ENCODE peak calls at places on chromosomes 5 and 9, in six cellular contexts. I is sigmoid colon; H is CD8-positive, alpha-beta T cell; B is lower lobe of right lung; Y is Karpas-422; O is small intestine. D is an unnamed sample. For H3K36me3 and H3K27me3, the result is how much of the 10 kb centered on the place peaks cover.

GRCh38 chr5:173341911-173342535 is 13.8 kb upstream of the STC2 start:
- DNase-seq in H (no peak), B (no peak), O (no peak), Y (no peak), I (no peak), D (no peak)

GRCh38 chr9:18009902-18010301 is 431.0 kb downstream of the SH3GL2 start:
- DNase-seq in O (no peak), I (no peak), B (no peak), Y (no peak), H (no peak), D (no peak)

GRCh38 chr5:106865279-106865678 is 805.5 kb downstream of the EFNA5 start:
- DNase-seq in O (no peak), B (no peak), H (no peak), I (no peak), Y (no peak), D (no peak)

GRCh38 chr9:69168709-69169217 is 5.3 kb upstream of the TJP2 start:
- DNase-seq in B (no peak), Y (no peak), I (no peak), O (peak), H (no peak), D (peak)

GRCh38 chr9:36328798-36329411 is 70.7 kb upstream of the GNE start:
- DNase-seq in Y (peak), H (peak), I (no peak), O (peak), B (no peak), D (no peak)

GRCh38 chr5:4576161-4576748 is 563.9 kb upstream of the ADAMTS16 start:
- DNase-seq in I (no peak), O (no peak), Y (no peak), B (no peak), H (no peak), D (no peak)

GRCh38 chr5:53031695-53032096 is 42.5 kb downstream of the ITGA2 start:
- DNase-seq in H (no peak), I (no peak), O (peak), Y (no peak), B (no peak), D (no peak)

GRCh38 chr5:32259033-32259432 is 53.7 kb downstream of the MTMR12 start:
- DNase-seq in O (no peak), B (no peak), Y (no peak), I (no peak), H (no peak), D (no peak)

GRCh38 chr9:14313951-14314423 is at the start of gene NFIB:
- DNase-seq in B (peak), O (peak), H (no peak), I (peak), Y (no peak), D (no peak)

GRCh38 chr5:154794525-154795234 is 39.5 kb downstream of the LARP1 start:
- DNase-seq in O (peak), I (no peak), Y (no peak), B (no peak), H (no peak), D (no peak)

GRCh38 chr5:97489010-97489840 is 306.2 kb upstream of the RIOK2 start:
- DNase-seq in I (no peak), B (peak), H (no peak), O (no peak), Y (no peak), D (no peak)

GRCh38 chr9:131862261-131862660 is 122.4 kb upstream of the RAPGEF1 start:
- DNase-seq in Y (no peak), B (no peak), H (no peak), I (no peak), O (no peak), D (no peak)

GRCh38 chr9:4228606-4229005 is 71.3 kb downstream of the GLIS3 start:
- DNase-seq in Y (peak), H (no peak), B (no peak), O (peak), I (no peak), D (no peak)

GRCh38 chr5:161544350-161544765 is 2.2 kb downstream of the GABRB2 start:
- DNase-seq in Y (peak), H (no peak), O (peak), I (no peak), B (no peak), D (no peak)

GRCh38 chr9:15149450-15149849 is 157.6 kb downstream of the TTC39B start:
- DNase-seq in Y (no peak), O (no peak), H (no peak), I (no peak), B (no peak), D (no peak)

GRCh38 chr5:76479973-76480667 is 77.0 kb downstream of the IQGAP2 start:
- DNase-seq in H (no peak), Y (no peak), B (no peak), I (no peak), O (peak), D (no peak)

GRCh38 chr9:88387035-88387732 is 1.1 kb upstream of the SPIN1 start:
- DNase-seq in H (no peak), Y (no peak), O (peak), I (peak), B (peak), D (no peak)

GRCh38 chr5:107294151-107294550 is 376.6 kb downstream of the EFNA5 start:
- DNase-seq in H (no peak), O (no peak), I (no peak), B (no peak), Y (no peak), D (no peak)

GRCh38 chr5:88606626-88607025 is 276.4 kb downstream of the MEF2C start:
- DNase-seq in H (no peak), O (no peak), B (no peak), I (no peak), Y (no peak), D (no peak)

GRCh38 chr9:128162215-128163026 is 2.4 kb downstream of the BBLN start:
- DNase-seq in O (no peak), I (no peak), Y (no peak), B (no peak), H (no peak), D (peak)

GRCh38 chr9:116087751-116088194 is 65.8 kb upstream of the PAPPA start:
- DNase-seq in H (no peak), B (no peak), Y (no peak), I (no peak), O (no peak), D (no peak)

GRCh38 chr9:127783111-127783621 is 2.7 kb upstream of the CDK9 start:
- DNase-seq in Y (peak), I (peak), O (peak), B (peak), H (peak), D (no peak)

GRCh38 chr5:134506054-134507039 is 19.1 kb upstream of the JADE2 start:
- DNase-seq in Y (no peak), O (peak), B (peak), I (peak), H (no peak), D (peak)

GRCh38 chr5:63145167-63145566 is 566.5 kb downstream of the LRRC70 start:
- DNase-seq in H (no peak), O (no peak), I (no peak), Y (no peak), B (no peak), D (no peak)

GRCh38 chr9:83980395-83981125 is at the start of gene RMI1:
- DNase-seq in Y (peak), B (peak), I (peak), O (peak), H (peak), D (peak)

GRCh38 chr9:127224883-127225739 is 39.5 kb upstream of the GARNL3 start:
- DNase-seq in B (peak), Y (peak), O (peak), H (peak), I (peak), D (peak)

GRCh38 chr9:78030553-78031270 is 899 bp downstream of the GNAQ start:
- DNase-seq in O (peak), I (peak), Y (no peak), B (peak), H (peak), D (no peak)

GRCh38 chr9:115300896-115301295 is 182.9 kb upstream of the TNC start:
- DNase-seq in H (no peak), B (no peak), Y (no peak), O (no peak), I (no peak), D (no peak)

GRCh38 chr5:103890313-103890712 is 327.7 kb upstream of the NUDT12 start:
- DNase-seq in H (no peak), O (no peak), Y (no peak), B (no peak), I (no peak), D (no peak)

GRCh38 chr9:129236441-129237145 is 58.5 kb upstream of the IER5L start:
- DNase-seq in O (no peak), I (no peak), H (no peak), B (peak), Y (no peak), D (no peak)

GRCh38 chr9:68999393-69000105 is 14.4 kb downstream of the PRKACG start:
- DNase-seq in I (peak), H (peak), Y (peak), O (peak), B (peak), D (no peak)

GRCh38 chr5:126015244-126016054 is 407.8 kb upstream of the GRAMD2B start:
- DNase-seq in I (no peak), O (no peak), H (no peak), Y (no peak), B (no peak), D (no peak)

GRCh38 chr5:111135946-111136345 is 43.8 kb downstream of the WDR36 start:
- DNase-seq in I (no peak), H (no peak), O (no peak), B (no peak), Y (no peak), D (no peak)

GRCh38 chr9:124411514-124412227 is 3.6 kb downstream of the PSMB7 start:
- DNase-seq in I (no peak), B (no peak), H (no peak), O (no peak), Y (no peak), D (no peak)

GRCh38 chr9:134658378-134658955 is 16.9 kb downstream of the COL5A1 start:
- DNase-seq in B (peak), H (no peak), I (peak), O (no peak), Y (no peak), D (peak)
- H3K36me3 ChIP-seq in B (under half), H (under half), I (under half), O (under half), Y (under half), D (under half)

DNA sequence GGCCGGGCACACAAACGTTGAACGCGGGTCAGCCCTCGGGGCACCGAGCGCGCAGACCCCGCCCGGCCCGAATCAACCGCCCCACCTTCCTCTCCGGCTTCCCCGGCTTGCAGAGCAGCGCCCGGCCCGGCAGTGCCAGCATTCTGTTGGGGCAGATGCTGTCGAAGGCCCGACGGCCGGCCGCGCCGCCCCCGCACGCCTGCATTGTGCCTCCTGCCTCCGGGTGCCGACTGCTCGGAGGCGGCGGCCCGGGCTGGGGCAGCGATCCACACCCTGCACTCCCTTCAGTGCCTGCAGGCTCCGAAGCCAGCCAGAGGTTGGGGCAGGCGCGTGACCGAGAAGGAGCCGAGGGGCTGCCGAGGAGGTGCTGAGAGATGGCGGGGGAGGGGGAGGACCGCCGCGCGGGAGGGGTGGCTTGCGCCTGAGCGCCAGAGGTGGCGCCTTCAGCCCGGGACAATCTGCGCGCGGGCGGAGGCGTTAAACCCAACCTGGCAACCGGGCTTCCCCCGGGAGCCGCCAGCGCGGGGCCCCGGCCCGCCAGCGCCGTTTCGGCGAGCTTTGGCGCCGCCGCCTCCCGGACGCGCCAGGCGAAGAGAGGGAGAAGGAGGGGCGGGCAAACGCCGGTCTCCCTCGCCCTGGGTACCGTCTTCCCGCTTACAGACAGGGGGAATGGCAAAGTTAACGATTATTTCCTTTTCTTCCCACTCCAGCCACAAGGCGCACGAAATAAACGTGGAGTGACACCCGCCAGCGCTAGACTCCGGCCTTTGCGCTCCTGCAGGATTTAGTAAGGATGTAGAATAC is at the start of gene MCIDAS:
- DNase-seq in H (peak), O (no peak), I (no peak), B (peak), Y (peak), D (peak)
- H3K27me3 ChIP-seq in H (half or more), O (half or more), I (half or more), B (half or more), Y (under half), D (under half)

GRCh38 chr9:120570296-120570695 is 9.7 kb downstream of the CDK5RAP2 start:
- DNase-seq in H (no peak), I (no peak), Y (no peak), B (no peak), O (no peak), D (no peak)
- H3K36me3 ChIP-seq in H (under half), I (under half), Y (under half), B (half or more), O (under half), D (half or more)

GRCh38 chr5:171318026-171318425 is 9.0 kb downstream of the TLX3 start:
- DNase-seq in H (no peak), Y (no peak), I (no peak), O (no peak), B (no peak), D (peak)

GRCh38 chr5:171315386-171315891 is 6.4 kb downstream of the TLX3 start:
- DNase-seq in I (no peak), H (no peak), B (no peak), Y (no peak), O (no peak), D (no peak)

GRCh38 chr5:171316258-171317121 is 7.4 kb downstream of the TLX3 start:
- DNase-seq in B (no peak), H (no peak), Y (no peak), O (no peak), I (no peak), D (peak)

GRCh38 chr5:171315925-171316257 is 6.8 kb downstream of the TLX3 start:
- DNase-seq in O (no peak), Y (no peak), B (no peak), H (no peak), I (no peak), D (no peak)

DNA sequence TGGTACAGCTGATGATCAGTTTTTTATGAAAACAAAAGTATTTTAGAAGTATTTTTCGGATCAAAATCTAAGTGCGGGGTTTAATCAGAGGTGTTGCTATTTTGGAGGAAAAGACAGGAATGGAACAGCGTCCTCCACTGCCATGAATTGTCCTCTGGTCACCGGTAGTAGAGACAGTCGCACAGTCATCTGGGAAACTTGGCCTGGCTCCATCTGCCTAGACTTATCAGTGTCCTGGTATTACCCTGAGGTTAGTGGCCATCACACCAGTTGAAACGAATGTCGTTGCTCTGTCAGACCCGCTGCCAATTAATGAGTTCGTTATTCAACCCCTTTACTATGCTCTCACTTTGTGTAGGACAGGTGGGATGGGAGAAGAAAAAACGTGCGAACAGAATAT is 8.2 kb downstream of the TLX3 start:
- DNase-seq in I (no peak), O (no peak), Y (no peak), H (no peak), B (no peak), D (peak)
- H3K27me3 ChIP-seq in I (half or more), O (half or more), Y (under half), H (under half), B (half or more), D (half or more)

GRCh38 chr5:159155960-159156359 is 53.4 kb downstream of the RNF145 start:
- DNase-seq in O (no peak), I (no peak), H (no peak), B (no peak), Y (no peak), D (no peak)
- H3K36me3 ChIP-seq in O (under half), I (under half), H (under half), B (under half), Y (under half), D (half or more)

DNA sequence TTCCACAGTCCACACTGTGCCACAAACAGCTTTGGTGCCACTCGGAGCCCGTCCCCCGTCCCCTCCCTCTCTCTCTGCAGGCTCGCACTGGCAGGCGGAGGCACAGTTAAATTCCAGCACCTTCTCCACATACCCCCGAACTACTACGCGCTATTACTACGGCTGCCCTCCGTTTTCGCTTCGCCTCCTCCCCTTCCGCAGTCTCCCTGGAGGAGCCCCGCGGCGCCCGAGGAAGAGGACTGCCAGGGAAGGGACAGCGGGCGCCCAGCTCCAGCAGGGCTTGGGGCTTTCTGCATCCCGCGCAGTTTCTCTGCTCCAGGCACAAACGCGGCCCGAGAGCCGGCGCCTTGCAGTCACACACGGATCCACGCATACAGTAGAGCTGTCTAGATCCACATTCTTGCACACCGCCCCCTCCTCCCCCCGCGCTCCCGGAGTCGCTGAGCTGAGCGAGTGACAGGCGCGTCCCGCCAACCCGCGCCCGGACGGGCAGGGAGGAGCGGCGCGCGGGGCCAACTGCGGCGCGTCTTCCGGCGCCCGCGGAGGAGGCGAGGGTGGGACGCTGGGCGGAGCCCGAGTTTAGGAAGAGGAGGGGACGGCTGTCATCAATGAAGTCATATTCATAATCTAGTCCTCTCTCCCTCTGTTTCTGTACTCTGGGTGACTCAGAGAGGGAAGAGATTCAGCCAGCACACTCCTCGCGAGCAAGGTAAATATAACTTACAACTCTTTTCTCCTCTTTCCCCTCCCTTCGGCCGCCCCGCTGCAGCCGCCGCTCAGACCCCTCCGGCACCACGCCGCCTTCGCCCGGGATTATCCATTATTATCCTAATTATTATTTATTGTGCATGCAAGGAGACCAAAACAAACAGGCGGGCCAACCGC is at the start of gene SMARCA2:
- DNase-seq in O (peak), B (peak), I (peak), H (peak), Y (peak), D (peak)
- H3K27me3 ChIP-seq in O (under half), B (under half), I (under half), H (under half), Y (under half), D (under half)

GRCh38 chr9:33919276-33919897 is 102.4 kb downstream of the UBE2R2 start:
- DNase-seq in B (no peak), Y (no peak), H (no peak), O (no peak), I (no peak), D (no peak)

GRCh38 chr9:33924978-33925797 is 108.2 kb downstream of the UBE2R2 start:
- DNase-seq in B (no peak), Y (peak), O (peak), H (no peak), I (no peak), D (no peak)

GRCh38 chr9:33923998-33924701 is 107.2 kb downstream of the UBE2R2 start:
- DNase-seq in O (no peak), I (no peak), H (no peak), Y (no peak), B (no peak), D (no peak)

GRCh38 chr9:33923079-33923478 is 106.1 kb downstream of the UBE2R2 start:
- DNase-seq in O (no peak), B (no peak), H (no peak), Y (no peak), I (no peak), D (no peak)

GRCh38 chr9:33921967-33922895 is 105.3 kb downstream of the UBE2R2 start:
- DNase-seq in O (no peak), I (no peak), Y (peak), H (peak), B (no peak), D (no peak)
- H3K36me3 ChIP-seq in O (under half), I (under half), Y (under half), H (half or more), B (half or more), D (half or more)